ENCODE peak calls at places on chromosomes 12 and 14, in four cellular contexts. P is astrocyte, B is left lung, T is suprapubic skin. Q is an unnamed sample.

GRCh38 chr12:75341873-75342272 is 7.4 kb downstream of the GLIPR1L1 start:
- DNase-seq in P (peak), B (no peak), T (no peak), Q (no peak)

GRCh38 chr14:28012629-28013415 is 753.8 kb upstream of the FOXG1 start:
- DNase-seq in P (no peak), B (no peak), T (no peak), Q (no peak)

GRCh38 chr12:108635201-108635996 is 1.7 kb upstream of the SELPLG start:
- DNase-seq in P (no peak), B (no peak), T (peak), Q (no peak)

GRCh38 chr14:93941293-93941910 is 14.3 kb downstream of the FAM181A start:
- DNase-seq in P (peak), B (peak), T (no peak), Q (no peak)

GRCh38 chr12:109905301-109905700 is 5.2 kb downstream of the TCHP start:
- DNase-seq in P (no peak), B (no peak), T (no peak), Q (no peak)

GRCh38 chr12:12811343-12811742 is 1.8 kb upstream of the DDX47 start:
- DNase-seq in P (no peak), B (no peak), T (no peak), Q (no peak)

GRCh38 chr12:111775205-111776193 is 8.8 kb downstream of the ALDH2 start:
- DNase-seq in P (peak), B (peak), T (peak), Q (no peak)

GRCh38 chr14:59018460-59018859 is 170.0 kb upstream of the DAAM1 start:
- DNase-seq in P (no peak), B (no peak), T (no peak), Q (no peak)

GRCh38 chr12:93214523-93215289 is 163.0 kb upstream of the NUDT4 start:
- DNase-seq in P (no peak), B (no peak), T (no peak), Q (no peak)

GRCh38 chr12:116339800-116340371 is 62.4 kb upstream of the MED13L start:
- DNase-seq in P (peak), B (no peak), T (no peak), Q (no peak)

GRCh38 chr14:64971890-64972785 is at the start of gene RAB15:
- DNase-seq in P (no peak), B (peak), T (no peak), Q (no peak)
- H3K4me3 ChIP-seq in P (peak), B (peak), T (peak), Q (peak)

DNA sequence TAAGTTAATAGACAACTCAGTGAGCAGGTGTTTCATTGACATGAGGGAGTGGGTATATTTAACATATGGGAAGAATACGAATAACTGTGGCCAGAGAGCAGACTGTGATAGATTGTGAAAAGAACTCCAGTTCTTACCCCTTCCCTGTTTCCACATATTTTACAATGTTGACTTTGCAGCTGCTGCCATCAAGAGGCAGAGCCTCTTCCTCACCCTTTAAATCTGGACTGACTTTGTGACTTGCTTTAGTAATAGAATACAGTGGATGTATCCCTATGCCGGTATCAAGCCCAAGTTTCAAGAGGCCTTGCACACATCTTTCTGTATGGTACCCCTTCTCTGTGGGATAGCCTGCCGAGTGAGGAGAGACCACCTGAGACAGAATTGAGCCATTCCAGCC is 356.7 kb downstream of the ETNK1 start:
- DNase-seq in P (no peak), B (no peak), T (no peak), Q (no peak)
- TF ChIP-seq CTCF in P (no peak), B (no peak), T (no peak), Q (no peak)

DNA sequence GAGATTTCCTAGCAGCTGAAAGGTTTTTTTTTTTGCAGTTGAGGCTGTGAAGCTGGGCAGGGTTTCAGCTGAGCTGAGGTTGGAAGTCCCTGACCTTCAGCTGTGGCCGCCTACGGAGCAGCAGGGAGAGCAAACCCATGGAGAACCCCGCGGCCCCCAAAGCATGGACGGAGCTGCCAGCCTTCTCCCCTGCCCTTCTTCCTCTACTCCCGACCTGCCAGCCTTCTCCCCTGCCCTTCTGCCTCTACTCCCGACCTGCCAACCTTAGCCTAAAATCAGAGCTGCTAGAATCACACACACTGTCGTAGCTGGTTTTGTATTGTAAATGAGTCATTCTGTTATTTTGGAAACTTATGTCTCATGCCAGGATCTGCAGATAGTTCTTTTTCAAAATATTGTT is 74.6 kb downstream of the PPP2R5C start:
- DNase-seq in P (no peak), B (no peak), T (no peak), Q (no peak)
- H3K4me3 ChIP-seq in P (no peak), B (no peak), T (no peak), Q (no peak)

GRCh38 chr12:48794870-48795269 is 6.0 kb upstream of the ADCY6 start:
- DNase-seq in P (no peak), B (no peak), T (no peak), Q (no peak)
- TF ChIP-seq CTCF in P (no peak), B (no peak), T (no peak), Q (no peak)

DNA sequence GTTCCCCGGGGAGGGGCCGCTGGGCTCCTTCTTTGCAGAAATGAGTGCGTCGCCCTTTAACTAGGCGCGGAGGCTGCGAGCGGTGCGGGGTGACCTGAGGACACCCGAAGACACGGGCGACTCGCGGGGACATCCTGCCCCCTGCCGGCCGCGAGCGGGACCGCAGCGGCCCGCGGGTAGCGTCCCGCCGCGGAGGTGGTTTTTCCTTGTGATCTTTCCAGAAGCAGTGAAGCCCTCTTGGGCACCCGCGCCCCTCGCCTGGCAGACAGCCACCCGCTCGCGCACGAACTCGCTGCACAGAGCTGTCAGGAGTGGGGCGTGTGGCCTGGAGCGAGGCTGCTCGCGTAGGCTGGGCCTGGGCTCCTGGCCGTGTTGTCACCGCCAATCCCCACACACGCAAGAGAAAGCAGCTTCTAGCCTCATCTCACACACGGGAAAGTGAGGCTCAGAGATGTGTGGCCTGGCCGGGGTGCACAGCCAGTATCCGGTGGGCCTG is 67.2 kb downstream of the DIO3 start:
- DNase-seq in P (peak), B (peak), T (no peak), Q (peak)
- H3K4me3 ChIP-seq in P (peak), B (no peak), T (peak), Q (no peak)

GRCh38 chr14:98244966-98245569 is 1026.9 kb downstream of the BCL11B start:
- DNase-seq in P (no peak), B (no peak), T (no peak), Q (no peak)
- TF ChIP-seq CTCF in P (no peak), B (no peak), T (no peak), Q (no peak)